ENCODE peak calls at places on chromosomes 11 and 22, in ten cellular contexts. One of them, this sample, is unnamed.

GRCh38 chr22:36379593-36380361 is 8.0 kb downstream of the MYH9 start:
- DNase-seq in HT-29: no peak
- DNase-seq in foreskin keratinocyte: peak
- DNase-seq in B cell: peak
- DNase-seq in NCI-H446: no peak
- DNase-seq in activated T-helper 1 cell treated with anti-CD3 and anti-CD28 coated beads, Interleukin-2, amount 50 U/mL, for 16 hours: peak
- DNase-seq in CD4-positive, alpha-beta memory T cell: peak
- DNase-seq in Calu3: peak
- DNase-seq in caudate nucleus: no peak
- DNase-seq in non-pigmented ciliary epithelial cell: no peak
- DNase-seq in this sample: no peak

GRCh38 chr11:76266269-76266668 is 60.0 kb upstream of the WNT11 start:
- DNase-seq in HT-29: peak
- DNase-seq in foreskin keratinocyte: peak
- DNase-seq in B cell: no peak
- DNase-seq in NCI-H446: no peak
- DNase-seq in activated T-helper 1 cell treated with anti-CD3 and anti-CD28 coated beads, Interleukin-2, amount 50 U/mL, for 16 hours: no peak
- DNase-seq in CD4-positive, alpha-beta memory T cell: no peak
- DNase-seq in Calu3: peak
- DNase-seq in caudate nucleus: no peak
- DNase-seq in non-pigmented ciliary epithelial cell: peak
- DNase-seq in this sample: peak

GRCh38 chr11:109730669-109731068 is 308.7 kb downstream of the C11orf87 start:
- DNase-seq in HT-29: no peak
- DNase-seq in foreskin keratinocyte: no peak
- DNase-seq in B cell: no peak
- DNase-seq in NCI-H446: no peak
- DNase-seq in activated T-helper 1 cell treated with anti-CD3 and anti-CD28 coated beads, Interleukin-2, amount 50 U/mL, for 16 hours: no peak
- DNase-seq in CD4-positive, alpha-beta memory T cell: no peak
- DNase-seq in Calu3: no peak
- DNase-seq in caudate nucleus: no peak
- DNase-seq in non-pigmented ciliary epithelial cell: no peak
- DNase-seq in this sample: no peak

GRCh38 chr22:32354360-32355351 is 3.0 kb upstream of the RFPL3 start:
- DNase-seq in HT-29: no peak
- DNase-seq in foreskin keratinocyte: peak
- DNase-seq in B cell: no peak
- DNase-seq in NCI-H446: no peak
- DNase-seq in activated T-helper 1 cell treated with anti-CD3 and anti-CD28 coated beads, Interleukin-2, amount 50 U/mL, for 16 hours: no peak
- DNase-seq in CD4-positive, alpha-beta memory T cell: no peak
- DNase-seq in Calu3: no peak
- DNase-seq in caudate nucleus: no peak
- DNase-seq in non-pigmented ciliary epithelial cell: peak
- DNase-seq in this sample: no peak

GRCh38 chr11:115912484-115912945 is 408.3 kb upstream of the CADM1 start:
- DNase-seq in HT-29: peak
- DNase-seq in foreskin keratinocyte: no peak
- DNase-seq in B cell: no peak
- DNase-seq in NCI-H446: no peak
- DNase-seq in activated T-helper 1 cell treated with anti-CD3 and anti-CD28 coated beads, Interleukin-2, amount 50 U/mL, for 16 hours: no peak
- DNase-seq in CD4-positive, alpha-beta memory T cell: no peak
- DNase-seq in Calu3: no peak
- DNase-seq in caudate nucleus: no peak
- DNase-seq in non-pigmented ciliary epithelial cell: no peak
- DNase-seq in this sample: no peak

GRCh38 chr11:3381794-3382193 is 2.8 kb upstream of the ZNF195 start:
- DNase-seq in HT-29: no peak
- DNase-seq in foreskin keratinocyte: no peak
- DNase-seq in B cell: no peak
- DNase-seq in NCI-H446: no peak
- DNase-seq in activated T-helper 1 cell treated with anti-CD3 and anti-CD28 coated beads, Interleukin-2, amount 50 U/mL, for 16 hours: no peak
- DNase-seq in CD4-positive, alpha-beta memory T cell: no peak
- DNase-seq in Calu3: no peak
- DNase-seq in caudate nucleus: no peak
- DNase-seq in non-pigmented ciliary epithelial cell: no peak
- DNase-seq in this sample: no peak

GRCh38 chr11:95500466-95500865 is 269.5 kb upstream of the SESN3 start:
- DNase-seq in HT-29: no peak
- DNase-seq in foreskin keratinocyte: no peak
- DNase-seq in B cell: no peak
- DNase-seq in NCI-H446: no peak
- DNase-seq in activated T-helper 1 cell treated with anti-CD3 and anti-CD28 coated beads, Interleukin-2, amount 50 U/mL, for 16 hours: no peak
- DNase-seq in CD4-positive, alpha-beta memory T cell: no peak
- DNase-seq in Calu3: no peak
- DNase-seq in caudate nucleus: no peak
- DNase-seq in non-pigmented ciliary epithelial cell: no peak
- DNase-seq in this sample: no peak

GRCh38 chr11:17547051-17547577 is at the start of gene OTOG:
- DNase-seq in HT-29: no peak
- DNase-seq in foreskin keratinocyte: no peak
- DNase-seq in B cell: no peak
- DNase-seq in NCI-H446: no peak
- DNase-seq in activated T-helper 1 cell treated with anti-CD3 and anti-CD28 coated beads, Interleukin-2, amount 50 U/mL, for 16 hours: no peak
- DNase-seq in CD4-positive, alpha-beta memory T cell: no peak
- DNase-seq in Calu3: peak
- DNase-seq in caudate nucleus: no peak
- DNase-seq in non-pigmented ciliary epithelial cell: no peak
- DNase-seq in this sample: no peak